ENCODE peak calls at places on chromosomes 5 and 9, in nine cellular contexts. B is stimulated activated naive CD4-positive, alpha-beta T cell; X is stimulated activated naive B cell treated with anti-CD40 and anti-IgM and Interleukin-4, amounts not matched to agents 10 μg/mL and 1 μg/mL and 100 μg/mL, for 72 hours; W is amygdala; N is GM20000; I is NAMALWA; C is pons; Z is CD4-positive, CD25-positive, alpha-beta regulatory T cell; L is neural crest cell. F is an unnamed sample.
A peak's percentile ranks its signal among the peaks of the same experiment; 100 is the strongest.

GRCh38 chr5:82150562-82150961 is 127.6 kb downstream of the RPS23 start:
- DNase-seq in B (no peak), C (peak; percentile 65), X (no peak), N (no peak), L (no peak), Z (no peak), I (no peak), W (no peak), F (no peak)

GRCh38 chr5:113162770-113163169 is 186.2 kb downstream of the DCP2 start:
- DNase-seq in L (no peak), W (no peak), X (no peak), I (no peak), N (no peak), C (no peak), B (no peak), Z (no peak), F (no peak)

GRCh38 chr5:132059043-132059695 is 1.3 kb upstream of the IL3 start:
- DNase-seq in W (no peak), X (no peak), L (no peak), N (no peak), B (no peak), C (no peak), Z (peak; percentile 42), I (no peak), F (no peak)

GRCh38 chr5:13987843-13988464 is 43.5 kb upstream of the DNAH5 start:
- DNase-seq in C (peak; percentile 54), X (no peak), W (no peak), B (no peak), L (peak; percentile 56), I (peak; percentile 70), Z (peak; percentile 29), N (peak; percentile 63), F (no peak)

GRCh38 chr5:151005975-151006576 is 14.3 kb upstream of the GPX3 start:
- DNase-seq in Z (no peak), X (no peak), W (no peak), C (peak; percentile 38), N (no peak), I (no peak), L (no peak), B (no peak), F (no peak)

GRCh38 chr5:95631991-95632675 is 12.2 kb downstream of the GPR150 start:
- DNase-seq in L (no peak), B (peak; percentile 55), I (peak; percentile 69), W (no peak), N (peak; percentile 40), Z (peak; percentile 93), C (no peak), X (peak; percentile 47), F (no peak)

GRCh38 chr9:72271617-72272478 is 93.2 kb downstream of the ZFAND5 start:
- DNase-seq in W (no peak), C (peak; percentile 60), L (peak; percentile 61), X (no peak), I (peak; percentile 69), N (peak; percentile 59), Z (peak; percentile 54), B (peak; percentile 7), F (peak; percentile 25)

GRCh38 chr5:67166460-67166871 is 30.1 kb downstream of the CD180 start:
- DNase-seq in C (peak; percentile 24), X (peak; percentile 61), W (no peak), Z (peak; percentile 94), B (peak; percentile 15), I (peak; percentile 37), N (peak; percentile 40), L (no peak), F (no peak)

GRCh38 chr5:35112300-35112699 is 64.6 kb upstream of the AGXT2 start:
- DNase-seq in B (no peak), N (no peak), C (no peak), Z (no peak), I (no peak), W (no peak), X (no peak), L (no peak), F (no peak)

GRCh38 chr5:93163010-93163663 is 417.9 kb downstream of the NR2F1-AS1 start:
- DNase-seq in B (no peak), I (no peak), L (no peak), N (no peak), C (peak; percentile 20), W (no peak), Z (no peak), X (no peak), F (no peak)

GRCh38 chr9:128121924-128122808 is 5.4 kb downstream of the PTGES2 start:
- DNase-seq in C (no peak), X (no peak), L (no peak), N (no peak), B (no peak), Z (no peak), I (no peak), W (no peak), F (no peak)

GRCh38 chr5:112351225-112351624 is 67.9 kb downstream of the EPB41L4A start:
- DNase-seq in W (no peak), I (no peak), C (no peak), X (no peak), B (no peak), Z (no peak), L (no peak), N (no peak), F (no peak)

GRCh38 chr5:156435101-156435500 is 108.1 kb downstream of the SGCD start:
- DNase-seq in B (no peak), C (no peak), N (no peak), L (no peak), W (no peak), I (no peak), Z (no peak), X (no peak), F (no peak)

GRCh38 chr5:78569441-78569840 is 79.1 kb downstream of the LHFPL2 start:
- DNase-seq in C (peak; percentile 63), N (no peak), L (no peak), Z (no peak), I (no peak), W (no peak), X (no peak), B (no peak), F (peak; percentile 51)

GRCh38 chr5:14071433-14071832 is 71.7 kb upstream of the TRIO start:
- DNase-seq in Z (no peak), N (no peak), C (no peak), L (no peak), B (no peak), W (no peak), I (no peak), X (no peak), F (no peak)

GRCh38 chr5:35197351-35197750 is 32.9 kb downstream of the PRLR start:
- DNase-seq in X (no peak), Z (no peak), L (no peak), I (no peak), B (no peak), N (no peak), C (no peak), W (no peak), F (no peak)

GRCh38 chr9:116476935-116477381 is 210.1 kb upstream of the TRIM32 start:
- DNase-seq in B (no peak), X (no peak), I (no peak), L (no peak), C (peak; percentile 38), W (peak; percentile 2), N (no peak), Z (no peak), F (no peak)

GRCh38 chr9:103757062-103757461 is 337.0 kb upstream of the SMC2 start:
- DNase-seq in B (no peak), W (no peak), L (no peak), I (no peak), Z (no peak), C (no peak), N (no peak), X (no peak), F (no peak)

GRCh38 chr9:92680166-92681119 is 10.5 kb upstream of the IPPK start:
- DNase-seq in W (no peak), X (no peak), Z (no peak), I (no peak), B (no peak), C (no peak), N (no peak), L (no peak), F (no peak)

GRCh38 chr5:41925555-41925946 is 470 bp downstream of the FBXO4 start:
- DNase-seq in I (no peak), Z (peak; percentile 43), C (peak; percentile 45), N (no peak), L (peak; percentile 14), B (no peak), X (no peak), W (no peak), F (no peak)

GRCh38 chr5:14928661-14929060 is 57.1 kb upstream of the ANKH start:
- DNase-seq in W (no peak), N (no peak), X (no peak), C (no peak), B (no peak), Z (no peak), L (no peak), I (no peak), F (no peak)

GRCh38 chr5:160497897-160498296 is 76.2 kb downstream of the PTTG1 start:
- DNase-seq in N (no peak), C (no peak), B (no peak), Z (no peak), I (no peak), X (no peak), L (no peak), W (no peak), F (no peak)

GRCh38 chr9:133282454-133283238 is 7.6 kb upstream of the ABO start:
- DNase-seq in N (no peak), C (no peak), X (no peak), L (no peak), B (no peak), I (peak; percentile 43), W (no peak), Z (no peak), F (no peak)

GRCh38 chr9:111113712-111114111 is 75.4 kb upstream of the LPAR1 start:
- DNase-seq in I (no peak), C (no peak), B (no peak), X (no peak), W (no peak), Z (no peak), L (no peak), N (no peak), F (no peak)

GRCh38 chr9:132018957-132019405 is 60.7 kb downstream of the MED27 start:
- DNase-seq in X (no peak), L (no peak), N (no peak), I (no peak), C (peak; percentile 93), B (no peak), W (no peak), Z (no peak), F (no peak)

GRCh38 chr9:109440797-109441287 is 57.3 kb downstream of the PTPN3 start:
- DNase-seq in Z (peak; percentile 74), N (peak; percentile 82), B (no peak), W (no peak), C (peak; percentile 71), I (peak; percentile 83), X (peak; percentile 54), L (peak; percentile 53), F (peak; percentile 26)

GRCh38 chr9:71647094-71647591 is 121.2 kb downstream of the CEMIP2 start:
- DNase-seq in L (no peak), Z (peak; percentile 23), B (no peak), X (no peak), C (peak; percentile 82), N (no peak), W (peak; percentile 4), I (no peak), F (peak; percentile 6)

GRCh38 chr9:69932901-69933300 is 110.7 kb upstream of the MAMDC2 start:
- DNase-seq in Z (peak; percentile 10), C (no peak), I (peak; percentile 45), B (no peak), X (no peak), N (no peak), L (peak; percentile 41), W (no peak), F (no peak)

GRCh38 chr5:152285764-152286163 is 119.3 kb downstream of the NMUR2 start:
- DNase-seq in Z (no peak), L (no peak), X (no peak), C (no peak), N (no peak), W (no peak), B (no peak), I (no peak), F (no peak)

GRCh38 chr5:67966712-67967111 is 248.8 kb upstream of the PIK3R1 start:
- DNase-seq in W (no peak), I (no peak), Z (no peak), C (no peak), N (no peak), B (no peak), L (no peak), X (no peak), F (no peak)

GRCh38 chr5:82205005-82205404 is 73.1 kb downstream of the RPS23 start:
- DNase-seq in N (no peak), W (no peak), L (no peak), C (no peak), Z (no peak), I (no peak), B (no peak), X (no peak), F (no peak)

F was measured in dorsolateral prefrontal cortex.